ENCODE peak calls at places on chromosomes 11 and 22, in four cellular contexts. H is mucosa of descending colon, R is kidney epithelial cell, N is A549. S is an unnamed sample.

GRCh38 chr11:72670041-72670440 is 4.2 kb downstream of the PDE2A start:
- DNase-seq in N (no peak), R (no peak), H (no peak), S (no peak)

GRCh38 chr22:36753120-36753802 is 22.7 kb downstream of the IFT27 start:
- DNase-seq in N (no peak), R (no peak), H (no peak), S (no peak)

GRCh38 chr22:35205141-35205775 is 52.0 kb upstream of the HMGXB4 start:
- DNase-seq in R (no peak), H (no peak), N (no peak), S (no peak)

GRCh38 chr22:23856721-23857605 is 712 bp upstream of the SLC2A11 start:
- DNase-seq in N (peak; percentile 28), H (no peak), R (no peak), S (peak; percentile 52)

GRCh38 chr11:75063732-75064314 is 32.9 kb downstream of the OR2AT4 start:
- DNase-seq in N (no peak), H (no peak), R (peak; percentile 16), S (no peak)

GRCh38 chr11:78168539-78169477 is 19.6 kb downstream of the KCTD21 start:
- DNase-seq in R (no peak), N (no peak), H (peak; percentile 63), S (no peak)

GRCh38 chr11:96424693-96425092 is 34.9 kb downstream of the JRKL start:
- DNase-seq in H (no peak), R (no peak), N (no peak), S (no peak)

GRCh38 chr11:124518900-124519541 is 24.4 kb downstream of the OR8B12 start:
- DNase-seq in N (no peak), R (no peak), H (no peak), S (no peak)

GRCh38 chr11:119258180-119258579 is 52.0 kb downstream of the CBL start:
- DNase-seq in N (no peak), R (no peak), H (no peak), S (no peak)

GRCh38 chr11:45671246-45672171 is 6.1 kb upstream of the CHST1 start:
- DNase-seq in H (no peak), N (no peak), R (no peak), S (no peak)

GRCh38 chr22:16957781-16958180 is 50.2 kb downstream of the GAB4 start:
- DNase-seq in N (no peak), R (no peak), H (no peak), S (no peak)

GRCh38 chr11:122661182-122661945 is 5.8 kb downstream of the UBASH3B start:
- DNase-seq in H (no peak), N (no peak), R (no peak), S (no peak)

GRCh38 chr11:62921573-62922188 is 518 bp upstream of the CHRM1 start:
- DNase-seq in H (no peak), N (no peak), R (no peak), S (no peak)

GRCh38 chr22:45671783-45672563 is at the start of gene ATXN10:
- DNase-seq in H (peak; percentile 71), R (no peak), N (peak; percentile 38), S (peak; percentile 80)

GRCh38 chr22:50282361-50283144 is 12.4 kb upstream of the MAPK11 start:
- DNase-seq in H (no peak), R (peak; percentile 67), N (peak; percentile 73), S (no peak)

GRCh38 chr22:19851291-19852176 is 3.1 kb downstream of the GNB1L start:
- DNase-seq in N (no peak), H (no peak), R (no peak), S (no peak)

GRCh38 chr11:57513911-57514537 is 1.5 kb downstream of the SLC43A1 start:
- DNase-seq in R (no peak), H (peak; percentile 72), N (no peak), S (peak; percentile 27)

GRCh38 chr11:36411202-36411640 is 98.9 kb downstream of the TRAF6 start:
- DNase-seq in R (no peak), N (no peak), H (peak; percentile 54), S (peak; percentile 53)

GRCh38 chr22:46592390-46592872 is 27.8 kb upstream of the GRAMD4 start:
- DNase-seq in N (no peak), R (peak; percentile 43), H (peak; percentile 80), S (peak; percentile 82)

GRCh38 chr11:31449040-31449439 is 60.4 kb downstream of the IMMP1L start:
- DNase-seq in N (no peak), R (no peak), H (no peak), S (no peak)

GRCh38 chr11:123443851-123444623 is 14.0 kb downstream of the GRAMD1B start:
- DNase-seq in R (no peak), N (no peak), H (no peak), S (no peak)

GRCh38 chr11:78364128-78364751 is 53.4 kb downstream of the GAB2 start:
- DNase-seq in N (no peak), H (no peak), R (no peak), S (no peak)

GRCh38 chr11:126465573-126466287 is 110.2 kb downstream of the ST3GAL4 start:
- DNase-seq in N (no peak), H (peak; percentile 68), R (no peak), S (peak; percentile 52)

GRCh38 chr22:44892243-44892642 is 117.6 kb downstream of the PHF21B start:
- DNase-seq in N (no peak), H (no peak), R (no peak), S (no peak)

GRCh38 chr11:120431633-120432032 is 79.9 kb upstream of the GRIK4 start:
- DNase-seq in H (no peak), N (peak; percentile 19), R (peak; percentile 39), S (no peak)
- H3K4me3 ChIP-seq in H (no peak overlapping the region), N (peak overlapping the region; percentile 28), R (no peak overlapping the region), S (no peak overlapping the region)

GRCh38 chr11:4991066-4991465 is 3.6 kb upstream of the OR51L1 start:
- DNase-seq in N (no peak), H (no peak), R (no peak), S (no peak)
- TF ChIP-seq CTCF in N (no peak), H (no peak), R (peak; percentile 45), S (peak; percentile 41)

DNA sequence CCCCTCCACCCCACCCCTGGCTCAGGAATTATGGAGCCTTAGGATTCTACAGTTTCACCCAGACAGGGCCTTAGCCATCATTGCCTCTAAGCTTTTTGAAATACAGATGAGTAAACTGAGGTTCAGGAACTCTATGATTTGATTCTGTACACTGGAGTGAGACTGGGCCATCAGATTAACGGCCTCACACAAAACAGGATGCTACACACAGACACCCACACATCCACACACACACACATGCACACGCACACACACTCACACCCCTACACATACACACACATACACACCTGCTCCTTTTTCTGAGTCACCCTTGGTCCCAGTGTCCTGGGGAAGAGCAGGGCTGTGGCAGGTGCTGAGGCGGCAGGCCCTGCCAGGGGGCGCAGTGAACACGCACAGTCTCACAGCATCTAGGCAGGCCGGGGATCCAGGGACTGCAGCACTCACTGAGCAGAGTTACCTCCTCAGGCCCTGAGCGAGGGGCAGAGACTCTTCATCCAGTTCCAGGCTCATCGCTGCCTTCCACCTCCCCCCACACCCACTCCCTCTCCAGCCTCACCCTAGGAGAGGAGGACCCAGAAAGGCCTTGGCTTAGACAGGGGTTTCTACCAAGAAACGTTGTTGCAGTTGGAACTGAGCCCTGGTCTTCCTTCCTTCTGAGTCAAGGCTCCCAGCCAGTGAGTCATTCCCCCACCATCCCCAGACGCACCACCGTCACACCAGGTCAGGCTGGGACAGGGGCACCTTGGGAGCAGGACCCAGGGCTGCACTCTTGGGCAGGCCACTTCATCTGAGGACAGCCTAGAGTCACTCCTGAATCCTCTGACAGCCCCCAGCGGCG is 89.8 kb upstream of the PARVA start:
- DNase-seq in N (peak; percentile 97), H (peak; percentile 61), R (peak; percentile 89), S (no peak)
- H3K4me3 ChIP-seq in N (peak overlapping the region; percentile 25), H (no peak overlapping the region), R (no peak overlapping the region), S (no peak overlapping the region)

GRCh38 chr11:67642148-67642475 is 2.5 kb upstream of the TBX10 start:
- DNase-seq in R (no peak), H (peak; percentile 26), N (no peak), S (no peak)

GRCh38 chr11:67644472-67645418 is 5.2 kb upstream of the TBX10 start:
- DNase-seq in N (no peak), H (peak; percentile 53), R (no peak), S (peak; percentile 71)

GRCh38 chr11:67645521-67646457 is 4.7 kb downstream of the ACY3 start:
- DNase-seq in N (no peak), R (no peak), H (peak; percentile 54), S (peak; percentile 52)

GRCh38 chr11:67642490-67643120 is 3.0 kb upstream of the TBX10 start:
- DNase-seq in H (peak; percentile 19), N (no peak), R (no peak), S (peak; percentile 3)

DNA sequence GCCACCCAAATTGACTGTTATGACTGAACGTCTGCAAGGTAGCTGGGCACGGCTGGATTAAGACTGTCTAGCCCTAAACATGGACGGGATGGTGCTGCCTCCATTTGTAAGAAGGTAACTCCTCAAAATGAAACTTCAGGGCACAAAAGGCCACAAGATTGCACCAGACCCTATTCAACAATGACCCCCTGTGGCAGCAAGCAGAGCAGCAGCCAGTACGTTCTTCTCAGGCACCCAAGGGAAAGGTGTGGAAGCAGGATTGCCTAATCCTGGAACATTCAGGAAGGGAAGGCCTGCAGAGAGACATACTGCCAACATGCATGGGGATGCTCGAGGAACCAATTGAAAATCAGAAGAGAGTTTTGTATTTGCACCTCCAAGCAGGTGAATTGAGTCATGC is 4.5 kb upstream of the TBX10 start:
- DNase-seq in N (peak; percentile 48), R (no peak), H (no peak), S (no peak)
- TF ChIP-seq CTCF in N (no peak), R (peak; percentile 26), H (no peak), S (peak; percentile 29)

DNA sequence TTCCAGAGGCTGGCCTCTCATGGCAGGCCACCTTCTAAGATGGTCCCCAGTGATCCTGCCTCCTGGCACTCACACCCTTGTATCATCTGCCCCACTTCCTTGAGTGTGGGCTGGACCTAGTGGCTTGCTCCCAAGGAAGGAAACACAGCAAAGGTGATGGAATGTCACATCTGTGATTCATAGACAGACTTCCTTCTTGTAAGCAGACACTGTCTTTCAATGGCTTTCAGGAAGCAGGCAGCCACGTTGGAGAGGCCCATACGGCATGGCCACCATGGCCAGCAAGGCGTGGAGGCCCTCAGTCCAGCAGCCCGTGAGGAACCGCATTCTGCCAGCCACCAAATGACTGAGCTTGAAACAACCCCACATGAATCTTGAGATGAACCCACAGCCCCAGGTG is 11.3 kb downstream of the LMO1 start:
- DNase-seq in H (no peak), N (no peak), R (no peak), S (no peak)
- H3K4me3 ChIP-seq in H (no peak overlapping the region), N (no peak overlapping the region), R (no peak overlapping the region), S (no peak overlapping the region)

GRCh38 chr22:38681784-38682335 is at the start of gene TOMM22:
- DNase-seq in N (peak; percentile 87), R (peak; percentile 43), H (peak; percentile 92), S (peak; percentile 92)
- TF ChIP-seq CTCF in N (peak; percentile 63), R (peak; percentile 70), H (peak; percentile 30), S (peak; percentile 88)

DNA sequence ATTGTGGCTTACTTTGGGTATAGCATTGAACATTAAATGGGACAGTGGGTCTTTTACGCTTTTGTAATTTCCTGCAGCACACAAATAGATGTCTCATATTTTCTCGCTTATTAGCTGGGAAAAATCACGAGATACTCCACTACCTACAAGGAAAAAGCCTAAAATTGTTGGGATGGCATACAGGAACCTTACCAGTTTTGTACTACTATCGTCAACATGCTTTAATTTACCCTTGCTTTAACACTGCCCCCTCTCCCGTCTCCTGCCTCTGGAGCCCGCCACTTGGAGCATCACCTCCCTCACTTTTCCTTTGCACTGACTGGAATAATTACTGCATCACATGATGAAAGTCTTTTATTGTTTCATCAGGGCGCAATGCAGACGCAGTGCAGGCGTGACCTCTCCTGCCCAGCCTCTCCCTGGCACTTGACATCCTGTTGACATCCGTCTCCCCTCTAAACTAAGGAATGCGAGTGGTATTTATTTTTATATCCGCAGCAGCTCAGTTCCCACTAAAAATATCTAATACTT is 1.0 kb upstream of the FNBP4 start:
- DNase-seq in N (peak; percentile 66), R (peak; percentile 28), H (peak; percentile 83), S (peak; percentile 29)
- H3K4me3 ChIP-seq in N (peak overlapping the region; percentile 60), R (peak overlapping the region; percentile 48), H (peak overlapping the region; percentile 14), S (peak overlapping the region; percentile 70)

GRCh38 chr11:68825603-68826002 is 16.1 kb downstream of the CPT1A start:
- DNase-seq in N (no peak), H (peak; percentile 90), R (no peak), S (no peak)
- TF ChIP-seq CTCF in N (peak; percentile 13), H (peak; percentile 8), R (peak; percentile 31), S (peak; percentile 37)

S was measured in GM06990.